ENCODE peak calls at places on chromosomes 3 and 15, in nine cellular contexts. S is tibial artery, V is tibial nerve, M is progenitor cell of endocrine pancreas, X is OCI-LY7, I is endothelial cell, G is left ventricle myocardium inferior, Z is AG04450, O is GM06990. R is an unnamed sample.

GRCh38 chr3:108564564-108564963 is 24.7 kb downstream of the CIP2A start:
- DNase-seq in S (no peak), G (no peak), Z (no peak), V (no peak), X (no peak), M (no peak), O (no peak), I (no peak), R (no peak)

GRCh38 chr15:24955549-24955929 is 752 bp downstream of the SNRPN start:
- DNase-seq in S (peak; percentile 68), V (no peak), X (no peak), G (peak; percentile 18), Z (no peak), I (no peak), O (peak; percentile 20), M (no peak), R (peak; percentile 13)

GRCh38 chr3:128919988-128920387 is 40.6 kb downstream of the ACAD9 start:
- DNase-seq in M (no peak), O (no peak), Z (no peak), I (no peak), X (no peak), V (no peak), G (no peak), S (no peak), R (no peak)

GRCh38 chr3:178084938-178085816 is 451.1 kb upstream of the KCNMB2 start:
- DNase-seq in X (no peak), O (no peak), I (peak; percentile 60), M (peak; percentile 24), V (peak; percentile 70), S (peak; percentile 87), Z (peak; percentile 48), G (peak; percentile 82), R (no peak)

GRCh38 chr3:162332344-162332743 is 835.7 kb downstream of the OTOL1 start:
- DNase-seq in X (no peak), V (no peak), Z (no peak), I (no peak), O (no peak), M (no peak), S (no peak), G (no peak), R (no peak)

GRCh38 chr3:123773681-123774431 is 110.3 kb downstream of the MYLK start:
- DNase-seq in M (no peak), I (no peak), Z (peak; percentile 44), X (no peak), S (peak; percentile 81), V (peak; percentile 30), O (no peak), G (no peak), R (no peak)

GRCh38 chr15:50280271-50280670 is 14.7 kb upstream of the HDC start:
- DNase-seq in I (no peak), M (no peak), G (no peak), S (no peak), O (no peak), X (no peak), Z (no peak), V (no peak), R (no peak)

GRCh38 chr15:25611603-25612002 is 172.8 kb upstream of the UBE3A start:
- DNase-seq in X (no peak), V (peak; percentile 38), M (no peak), I (no peak), O (no peak), S (no peak), Z (no peak), G (peak; percentile 26), R (no peak)

GRCh38 chr3:167653155-167653554 is 587 bp downstream of the WDR49 start:
- DNase-seq in O (no peak), S (no peak), X (peak; percentile 7), M (no peak), Z (no peak), V (no peak), G (no peak), I (no peak), R (no peak)

GRCh38 chr3:61560452-61561373 is 658 bp upstream of the PTPRG start:
- DNase-seq in I (peak; percentile 78), Z (peak; percentile 46), V (peak; percentile 78), O (peak; percentile 80), S (peak; percentile 94), G (peak; percentile 88), X (peak; percentile 70), M (peak; percentile 65), R (peak; percentile 66)

GRCh38 chr15:86756688-86757087 is 677.0 kb downstream of the AGBL1 start:
- DNase-seq in G (no peak), X (no peak), V (no peak), Z (no peak), I (no peak), M (no peak), O (no peak), S (no peak), R (no peak)
- TF ChIP-seq CTCF in G (no peak), X (peak; percentile 33), V (no peak), Z (no peak), I (no peak), M (no peak), O (no peak), S (no peak), R (no peak)

GRCh38 chr3:101638262-101638745 is 38.6 kb downstream of the ZBTB11 start:
- DNase-seq in O (no peak), S (no peak), V (no peak), I (no peak), M (no peak), X (peak; percentile 7), Z (no peak), G (no peak), R (no peak)
- TF ChIP-seq CTCF in O (peak; percentile 24), S (no peak), V (no peak), I (no peak), M (peak; percentile 14), X (peak; percentile 49), Z (peak; percentile 8), G (no peak), R (no peak)

GRCh38 chr3:52015431-52016256 is 19.9 kb upstream of the RPL29 start:
- DNase-seq in I (no peak), Z (no peak), S (no peak), M (no peak), O (no peak), X (no peak), G (no peak), V (no peak), R (no peak)

GRCh38 chr3:52012699-52013098 is 17.0 kb upstream of the RPL29 start:
- DNase-seq in V (no peak), I (no peak), Z (no peak), X (no peak), S (no peak), O (no peak), G (no peak), M (no peak), R (no peak)

GRCh38 chr3:52017467-52018065 is 21.9 kb upstream of the RPL29 start:
- DNase-seq in G (no peak), X (no peak), S (no peak), I (no peak), M (no peak), O (no peak), Z (no peak), V (no peak), R (no peak)

GRCh38 chr3:52014613-52015012 is 18.9 kb upstream of the RPL29 start:
- DNase-seq in V (no peak), S (no peak), I (peak; percentile 33), M (no peak), Z (no peak), X (no peak), G (no peak), O (no peak), R (no peak)

DNA sequence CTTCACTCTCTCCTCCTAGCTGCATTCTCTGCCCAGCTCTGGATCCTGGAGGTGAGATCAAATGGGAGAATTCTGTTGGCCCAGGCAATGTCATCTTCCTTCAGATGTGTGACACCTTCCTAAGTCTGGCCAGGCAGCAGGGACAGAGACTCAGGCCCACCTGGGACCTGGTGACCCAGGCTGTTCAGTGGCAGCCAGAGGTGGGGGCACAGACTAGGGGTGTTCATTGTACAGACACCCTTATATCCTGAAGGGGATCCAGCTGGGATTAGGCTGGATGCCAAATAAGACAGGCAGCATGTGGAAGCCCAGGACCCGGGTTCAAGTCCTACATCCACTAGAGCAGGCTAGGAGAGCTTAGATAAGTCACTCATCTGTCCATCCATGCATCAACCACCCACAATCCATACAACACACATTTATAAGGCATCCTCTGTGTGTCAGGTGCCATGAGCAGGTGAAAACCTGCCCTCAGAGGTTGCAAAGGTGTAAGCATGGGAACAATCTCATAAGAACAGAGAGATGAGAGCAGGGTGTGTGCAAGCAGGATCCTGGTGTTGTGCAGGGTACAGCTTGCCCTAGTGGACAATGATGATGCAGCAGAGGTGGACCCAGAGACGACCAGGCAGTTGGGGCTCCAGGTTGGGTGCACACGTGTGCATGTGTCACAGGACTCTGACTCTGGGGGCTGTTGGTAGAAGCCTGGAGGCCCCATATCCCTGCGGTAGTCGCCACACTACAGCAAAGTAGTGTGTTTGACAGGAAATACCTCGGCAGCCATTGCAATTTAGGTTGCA is 18.3 kb upstream of the RPL29 start:
- DNase-seq in X (no peak), I (no peak), V (no peak), O (no peak), M (no peak), S (no peak), G (no peak), Z (no peak), R (no peak)
- TF ChIP-seq CTCF in X (no peak), I (no peak), V (no peak), O (no peak), M (no peak), S (no peak), G (no peak), Z (no peak), R (no peak)

GRCh38 chr3:99532246-99532645 is 106.1 kb upstream of the COL8A1 start:
- DNase-seq in X (peak; percentile 24), O (no peak), V (peak; percentile 34), Z (peak; percentile 36), I (peak; percentile 64), S (peak; percentile 70), M (peak; percentile 10), G (no peak), R (peak; percentile 23)
- TF ChIP-seq CTCF in X (peak; percentile 74), O (peak; percentile 81), V (peak; percentile 25), Z (peak; percentile 78), I (peak; percentile 71), S (peak; percentile 54), M (peak; percentile 57), G (peak; percentile 71), R (peak; percentile 66)

DNA sequence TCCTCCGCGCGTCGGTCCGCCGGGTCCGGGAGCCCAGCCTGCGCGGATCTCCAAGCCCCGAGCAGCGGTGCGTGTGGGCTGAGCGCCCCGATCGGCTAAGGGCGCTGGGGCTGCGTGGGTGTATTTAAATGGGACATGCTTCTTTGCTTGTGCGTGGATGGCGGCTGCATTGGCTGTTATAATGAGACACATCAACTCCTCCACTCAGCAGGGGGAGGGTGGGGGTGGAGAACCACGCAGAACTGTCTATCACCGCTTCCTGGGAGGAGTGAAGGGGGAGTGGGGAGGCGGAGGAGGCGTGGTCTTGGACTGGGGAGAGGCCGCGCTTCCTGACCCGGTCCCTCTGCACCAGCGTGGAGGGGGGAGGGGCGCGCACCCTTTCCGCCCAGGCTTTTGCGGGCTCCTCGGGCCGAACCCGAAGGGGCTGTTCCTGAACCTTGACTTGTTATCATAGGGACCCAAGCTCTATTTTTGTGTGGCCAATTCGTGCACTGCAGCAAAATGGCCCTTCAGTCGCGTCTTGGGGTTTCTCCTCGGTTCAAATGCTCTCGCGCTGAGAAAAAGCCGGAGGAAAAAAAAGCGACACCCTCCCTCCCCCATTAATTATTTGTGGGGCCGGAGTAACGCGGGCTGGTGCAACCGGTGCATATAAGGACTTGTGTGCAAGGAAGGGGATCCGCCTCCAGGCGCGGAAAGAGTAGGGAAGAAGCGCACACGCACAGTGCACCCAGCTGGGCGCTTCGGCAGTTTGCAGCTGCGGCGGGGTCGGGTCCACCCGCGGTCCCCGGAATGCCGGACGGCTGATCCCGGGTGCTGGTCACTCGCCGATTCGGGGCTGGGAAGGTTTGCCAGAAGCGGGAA is at the start of gene TNIK:
- DNase-seq in S (peak; percentile 94), M (peak; percentile 69), I (peak; percentile 79), Z (peak; percentile 76), X (no peak), V (peak; percentile 90), G (peak; percentile 94), O (peak; percentile 95), R (peak; percentile 93)
- TF ChIP-seq CTCF in S (peak; percentile 48), M (peak; percentile 48), I (peak; percentile 63), Z (peak; percentile 46), X (no peak), V (peak; percentile 19), G (peak; percentile 45), O (no peak), R (no peak)